ENCODE peak calls at places on chromosome 1, in ten cellular contexts. L, C, R, V, N, D, F, O, H and P are unnamed samples.

GRCh38 chr1:218330043-218330623 is 15.0 kb upstream of the TGFB2 start:
- DNase-seq in V (peak; percentile 45), O (no peak), L (peak; percentile 67), H (no peak), F (no peak), N (peak; percentile 61), C (peak; percentile 40), R (no peak), D (no peak), P (peak; percentile 76)

GRCh38 chr1:180571060-180571831 is 12.5 kb downstream of the OVAAL start:
- DNase-seq in F (no peak), L (no peak), R (no peak), C (no peak), H (no peak), V (no peak), O (no peak), N (peak; percentile 41), D (no peak), P (no peak)

GRCh38 chr1:223504741-223505140 is 111.5 kb downstream of the CCDC185 start:
- DNase-seq in N (peak; percentile 90), D (no peak), F (no peak), V (no peak), H (peak; percentile 77), C (peak; percentile 13), L (peak; percentile 87), R (no peak), O (no peak), P (no peak)

GRCh38 chr1:193355179-193355578 is 168.8 kb upstream of the B3GALT2 start:
- DNase-seq in C (no peak), L (peak; percentile 21), O (no peak), D (no peak), R (no peak), V (no peak), F (no peak), H (no peak), N (peak; percentile 51), P (no peak)

GRCh38 chr1:24909388-24909898 is 20.6 kb downstream of the RUNX3 start:
- DNase-seq in F (no peak), D (peak; percentile 84), L (peak; percentile 91), V (no peak), N (peak; percentile 61), H (peak; percentile 85), O (no peak), C (peak; percentile 74), R (peak; percentile 67), P (no peak)

GRCh38 chr1:41545996-41546938 is 61.8 kb upstream of the EDN2 start:
- DNase-seq in D (no peak), V (no peak), O (no peak), L (peak; percentile 11), C (no peak), H (no peak), F (no peak), R (no peak), N (no peak), P (no peak)

GRCh38 chr1:7538033-7538432 is 233.1 kb upstream of the VAMP3 start:
- DNase-seq in L (peak; percentile 20), R (peak; percentile 27), O (no peak), D (peak; percentile 26), N (peak; percentile 90), V (no peak), C (peak; percentile 16), H (no peak), F (peak; percentile 1), P (no peak)

GRCh38 chr1:85151446-85151845 is 49.4 kb downstream of the SYDE2 start:
- DNase-seq in N (no peak), H (no peak), R (no peak), C (no peak), V (no peak), O (no peak), L (no peak), F (no peak), D (no peak), P (no peak)

GRCh38 chr1:111920221-111921024 is 69.0 kb downstream of the KCND3 start:
- DNase-seq in H (no peak), C (peak; percentile 27), O (no peak), F (peak; percentile 53), D (peak; percentile 70), V (no peak), R (no peak), L (peak; percentile 30), N (peak; percentile 5), P (no peak)

GRCh38 chr1:17984510-17985085 is 123.0 kb upstream of the IGSF21 start:
- DNase-seq in N (no peak), R (no peak), F (no peak), D (no peak), C (peak; percentile 62), V (peak; percentile 54), L (peak; percentile 14), O (no peak), H (peak; percentile 24), P (peak; percentile 32)

GRCh38 chr1:162498442-162498785 is 796 bp downstream of the UHMK1 start:
- DNase-seq in D (no peak), C (no peak), O (no peak), L (no peak), H (no peak), R (no peak), N (peak; percentile 2), F (no peak), V (peak; percentile 42), P (no peak)

GRCh38 chr1:229665912-229666558 is 40.0 kb downstream of the URB2 start:
- DNase-seq in H (no peak), D (no peak), N (no peak), V (no peak), O (no peak), F (no peak), L (no peak), C (no peak), R (no peak), P (peak; percentile 22)

GRCh38 chr1:31570228-31570627 is 6.1 kb upstream of the TINAGL1 start:
- DNase-seq in R (no peak), L (no peak), H (no peak), N (no peak), V (no peak), D (no peak), F (no peak), O (no peak), C (no peak), P (no peak)

GRCh38 chr1:31573261-31573660 is 3.1 kb upstream of the TINAGL1 start:
- DNase-seq in D (no peak), O (no peak), C (no peak), V (no peak), R (no peak), H (no peak), F (no peak), L (no peak), N (no peak), P (no peak)

GRCh38 chr1:31570906-31571305 is 5.4 kb upstream of the TINAGL1 start:
- DNase-seq in F (no peak), V (no peak), O (no peak), D (no peak), L (no peak), H (no peak), N (no peak), C (no peak), R (no peak), P (no peak)

GRCh38 chr1:31572323-31573104 is 3.8 kb upstream of the TINAGL1 start:
- DNase-seq in V (no peak), N (peak; percentile 50), C (no peak), R (no peak), L (peak; percentile 65), O (no peak), D (no peak), H (no peak), F (no peak), P (no peak)

DNA sequence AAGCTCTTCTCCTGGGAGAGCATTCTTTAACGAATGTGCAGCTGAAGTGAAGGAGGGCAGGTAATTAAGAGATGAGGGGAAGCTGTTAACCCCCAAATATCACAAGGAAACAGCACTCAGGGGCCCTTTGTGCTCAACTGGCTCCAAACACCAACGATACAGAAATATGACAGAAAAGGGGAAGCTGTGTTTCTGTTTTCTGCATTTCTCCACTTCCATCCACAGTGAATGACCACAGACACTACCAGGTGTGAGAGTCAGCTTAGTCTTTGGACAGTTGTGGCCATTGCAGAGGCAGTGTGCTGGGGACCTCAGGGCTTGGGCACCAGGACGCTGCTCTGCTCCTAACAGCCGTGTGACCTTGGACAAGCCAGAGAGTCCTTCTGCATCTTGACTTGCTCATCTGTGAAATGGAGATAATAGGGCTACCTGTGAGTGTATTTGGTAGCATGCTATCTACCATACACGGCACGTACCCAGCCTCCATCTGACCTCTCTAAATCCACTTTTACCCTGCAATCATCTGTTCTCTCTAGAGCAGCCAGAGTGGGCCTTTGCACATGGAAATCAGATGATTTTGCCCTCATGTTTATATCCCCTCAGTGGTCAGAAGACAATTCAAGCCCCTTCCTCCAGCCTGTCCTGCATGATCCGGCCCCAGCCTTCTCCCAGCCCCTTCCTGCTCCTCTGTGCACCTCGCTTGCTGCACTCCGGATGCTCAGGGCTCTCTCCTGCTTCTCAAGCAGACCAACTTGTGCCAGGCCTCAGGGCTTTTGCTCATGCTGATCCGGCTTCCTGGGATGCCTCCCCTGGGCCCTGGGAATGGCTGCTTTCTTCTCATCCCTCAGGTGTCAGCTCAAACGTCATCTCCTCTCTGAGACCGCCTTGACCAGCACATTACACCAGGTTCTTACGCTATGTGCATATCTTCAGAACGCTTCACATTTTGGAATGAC is 4.7 kb upstream of the TINAGL1 start:
- DNase-seq in N (no peak), F (no peak), D (no peak), V (peak; percentile 27), O (no peak), H (no peak), C (no peak), R (no peak), L (no peak), P (no peak)
- H3K4me1 ChIP-seq in N (peaks cover 14% of the 10 kb centered on the region), F (peaks cover 8% of the 10 kb centered on the region), D (no peaks in the 10 kb centered on the region), V (peaks cover 7% of the 10 kb centered on the region), O (peaks cover 15% of the 10 kb centered on the region), H (peaks cover 36% of the 10 kb centered on the region), C (peaks cover 18% of the 10 kb centered on the region), R (peaks cover 12% of the 10 kb centered on the region), L (peaks cover 6% of the 10 kb centered on the region), P (peaks cover 32% of the 10 kb centered on the region)

DNA sequence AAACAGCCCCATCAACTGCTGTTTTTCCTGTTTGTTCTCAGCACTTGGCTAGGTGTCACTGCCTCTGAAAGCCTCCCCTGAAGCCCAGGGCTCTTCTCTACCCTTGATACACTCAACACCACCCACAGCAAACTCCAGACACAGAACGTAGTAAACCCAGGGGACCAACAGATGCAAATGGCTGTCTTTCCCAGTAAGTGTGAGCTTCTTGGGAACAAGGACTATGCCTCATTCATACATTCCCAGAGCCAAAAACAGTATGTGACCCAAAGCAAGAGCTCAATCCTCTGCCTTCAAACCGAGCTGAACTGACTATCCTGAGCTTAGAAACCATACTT is 4.4 kb downstream of the LBR start:
- DNase-seq in N (no peak), V (no peak), O (no peak), C (no peak), H (no peak), F (no peak), R (no peak), L (no peak), D (no peak), P (no peak)
- H3K4me3 ChIP-seq in N (no peak overlapping the region), V (peak overlapping the region; percentile 85), O (no peak overlapping the region), C (no peak overlapping the region), H (no peak overlapping the region), F (no peak overlapping the region), R (no peak overlapping the region), L (no peak overlapping the region), D (no peak overlapping the region), P (no peak overlapping the region)

GRCh38 chr1:231235526-231235925 is 5.5 kb upstream of the GNPAT start:
- DNase-seq in D (no peak), C (no peak), N (no peak), H (no peak), L (no peak), R (no peak), F (no peak), V (no peak), O (no peak), P (peak; percentile 17)
- H3K4me1 ChIP-seq in D (peaks cover 3% of the 10 kb centered on the region), C (peaks cover 13% of the 10 kb centered on the region), N (no peaks in the 10 kb centered on the region), H (peaks cover 64% of the 10 kb centered on the region), L (peaks cover 3% of the 10 kb centered on the region), R (no peaks in the 10 kb centered on the region), F (peaks cover 45% of the 10 kb centered on the region), V (peaks cover 22% of the 10 kb centered on the region), O (no peaks in the 10 kb centered on the region), P (peaks cover 49% of the 10 kb centered on the region)

GRCh38 chr1:77926561-77927357 is 38.3 kb downstream of the NEXN start:
- DNase-seq in R (no peak), V (no peak), L (no peak), N (no peak), H (no peak), D (no peak), O (no peak), C (no peak), F (no peak), P (no peak)
- H3K4me3 ChIP-seq in R (no peak overlapping the region), V (peak overlapping the region; percentile 37), L (no peak overlapping the region), N (no peak overlapping the region), H (no peak overlapping the region), D (no peak overlapping the region), O (no peak overlapping the region), C (peak overlapping the region; percentile 23), F (no peak overlapping the region), P (no peak overlapping the region)